ENCODE peak calls at places on chromosomes 13 and 19, in seven cellular contexts. C, K, J, M, N, Q and W are unnamed samples. For H3K4me1, the result is how much of the 10 kb centered on the place peaks cover.

GRCh38 chr13:67223024-67223423 is 7.1 kb downstream of the PCDH9 start:
- DNase-seq in Q (no peak), N (no peak), C (no peak), J (no peak), K (no peak), M (peak), W (no peak)

GRCh38 chr19:37564624-37565369 is 29.8 kb downstream of the ZNF571 start:
- DNase-seq in M (no peak), Q (no peak), N (no peak), J (no peak), C (no peak), K (no peak), W (no peak)

GRCh38 chr19:56309511-56310185 is 5.0 kb downstream of the ZSCAN5A start:
- DNase-seq in N (peak), K (peak), M (peak), C (no peak), Q (peak), J (peak), W (peak)

GRCh38 chr13:99969934-99970760 is 1.4 kb downstream of the ZIC5 start:
- DNase-seq in C (no peak), Q (no peak), J (no peak), K (no peak), M (no peak), N (peak), W (peak)

GRCh38 chr19:11247391-11247790 is 8.0 kb downstream of the ANGPTL8 start:
- DNase-seq in C (no peak), K (peak), J (peak), M (peak), N (no peak), Q (no peak), W (no peak)

GRCh38 chr13:111559612-111560423 is 239.4 kb downstream of the TEX29 start:
- DNase-seq in C (no peak), J (no peak), N (no peak), M (no peak), K (no peak), Q (no peak), W (no peak)

GRCh38 chr13:100733261-100733660 is 58.7 kb upstream of the TMTC4 start:
- DNase-seq in K (no peak), J (no peak), Q (no peak), M (no peak), N (no peak), C (no peak), W (no peak)

GRCh38 chr19:46785054-46785979 is 3.1 kb downstream of the SLC1A5 start:
- DNase-seq in C (no peak), N (no peak), J (no peak), M (peak), K (no peak), Q (peak), W (no peak)

GRCh38 chr19:1155352-1156304 is 18.4 kb downstream of the SBNO2 start:
- DNase-seq in Q (no peak), C (no peak), K (no peak), N (no peak), M (peak), J (no peak), W (no peak)

GRCh38 chr19:7961930-7962626 is 18.6 kb upstream of the TIMM44 start:
- DNase-seq in M (no peak), K (no peak), C (no peak), J (no peak), N (no peak), Q (no peak), W (no peak)

GRCh38 chr13:25732146-25732865 is 319.5 kb downstream of the SHISA2 start:
- DNase-seq in C (no peak), N (no peak), J (no peak), Q (no peak), M (peak), K (no peak), W (no peak)

GRCh38 chr13:48295271-48295670 is 8.3 kb upstream of the RB1 start:
- DNase-seq in C (no peak), N (no peak), Q (no peak), J (no peak), M (no peak), K (no peak), W (no peak)

GRCh38 chr13:32225494-32225931 is 89.7 kb downstream of the ZAR1L start:
- DNase-seq in Q (no peak), J (no peak), M (peak), C (no peak), N (no peak), K (no peak), W (no peak)

GRCh38 chr19:23273022-23273593 is 22.9 kb upstream of the ZNF724 start:
- DNase-seq in M (no peak), J (no peak), N (no peak), Q (peak), K (peak), C (no peak), W (no peak)

GRCh38 chr19:55836340-55836739 is at the start of gene NLRP4:
- DNase-seq in K (no peak), Q (no peak), N (no peak), M (no peak), C (no peak), J (no peak), W (no peak)

GRCh38 chr19:44303305-44303704 is 1.5 kb downstream of the ZNF235 start:
- DNase-seq in Q (no peak), J (no peak), M (no peak), C (no peak), K (no peak), N (no peak), W (no peak)

GRCh38 chr13:91185294-91185863 is 162.1 kb upstream of the MIR17HG start:
- DNase-seq in C (no peak), J (no peak), M (peak), K (no peak), Q (peak), N (no peak), W (no peak)

GRCh38 chr13:63026285-63026797 is 1610.7 kb upstream of the PCDH20 start:
- DNase-seq in J (no peak), M (no peak), Q (no peak), C (no peak), K (no peak), N (no peak), W (no peak)

GRCh38 chr13:100630564-100630963 is 42.0 kb upstream of the GGACT start:
- DNase-seq in J (no peak), K (no peak), M (no peak), Q (no peak), N (no peak), C (no peak), W (no peak)

GRCh38 chr19:3516675-3517207 is 10.6 kb downstream of the FZR1 start:
- DNase-seq in N (no peak), Q (peak), C (no peak), K (no peak), M (no peak), J (no peak), W (peak)

GRCh38 chr13:50594276-50594970 is 249.1 kb downstream of the DLEU7 start:
- DNase-seq in Q (peak), N (peak), M (no peak), C (no peak), J (no peak), K (no peak), W (peak)

GRCh38 chr13:64723735-64724134 is 2506.4 kb downstream of the PCDH9 start:
- DNase-seq in J (no peak), N (no peak), C (no peak), Q (no peak), M (peak), K (no peak), W (no peak)

GRCh38 chr19:38932425-38933179 is 1.9 kb downstream of the MRPS12 start:
- DNase-seq in K (peak), Q (peak), J (no peak), N (peak), C (no peak), M (peak), W (no peak)

GRCh38 chr13:110869805-110870706 is 44.8 kb downstream of the ANKRD10 start:
- DNase-seq in M (peak), C (peak), Q (no peak), J (peak), N (peak), K (peak), W (no peak)

GRCh38 chr13:49356224-49356623 is 87.6 kb downstream of the CAB39L start:
- DNase-seq in N (no peak), J (no peak), M (peak), K (no peak), C (no peak), Q (no peak), W (no peak)

GRCh38 chr19:16022681-16023557 is 53.4 kb upstream of the TPM4 start:
- DNase-seq in N (peak), J (no peak), K (no peak), M (no peak), C (no peak), Q (no peak), W (no peak)

GRCh38 chr13:79373916-79374315 is 32.1 kb downstream of the RBM26 start:
- DNase-seq in M (no peak), C (no peak), N (no peak), J (no peak), Q (no peak), K (no peak), W (no peak)

GRCh38 chr13:25973085-25973484 is 78.7 kb downstream of the SHISA2 start:
- DNase-seq in N (peak), M (no peak), Q (no peak), J (no peak), K (peak), C (no peak), W (no peak)

GRCh38 chr19:44710483-44710882 is 11.5 kb downstream of the CEACAM16 start:
- DNase-seq in N (no peak), Q (no peak), C (no peak), K (no peak), M (no peak), J (no peak), W (no peak)

GRCh38 chr13:72180253-72180952 is 313.4 kb upstream of the DACH1 start:
- DNase-seq in K (no peak), C (no peak), N (peak), J (no peak), M (no peak), Q (no peak), W (no peak)

GRCh38 chr19:15508035-15508710 is at the start of gene CYP4F22:
- DNase-seq in J (no peak), M (no peak), N (peak), Q (no peak), C (no peak), K (no peak), W (no peak)

GRCh38 chr19:52898101-52898500 is 666 bp upstream of the ZNF320 start:
- DNase-seq in M (no peak), J (no peak), C (no peak), K (no peak), Q (no peak), N (peak), W (no peak)

GRCh38 chr19:52566121-52566520 is 4.0 kb upstream of the ZNF701 start:
- DNase-seq in M (no peak), C (no peak), Q (no peak), J (no peak), N (no peak), K (no peak), W (no peak)

GRCh38 chr13:114022876-114023275 is 49.0 kb upstream of the C13orf46 start:
- DNase-seq in J (no peak), M (no peak), K (no peak), Q (no peak), N (no peak), C (no peak), W (no peak)

GRCh38 chr13:114023716-114024602 is 50.1 kb upstream of the C13orf46 start:
- DNase-seq in N (no peak), C (no peak), K (no peak), M (no peak), J (no peak), Q (peak), W (no peak)

GRCh38 chr13:114020750-114021463 is 47.0 kb upstream of the C13orf46 start:
- DNase-seq in N (no peak), M (no peak), J (no peak), C (no peak), K (no peak), Q (peak), W (no peak)

GRCh38 chr13:114021464-114022308 is 47.8 kb upstream of the C13orf46 start:
- DNase-seq in M (no peak), N (no peak), J (no peak), C (no peak), Q (no peak), K (no peak), W (no peak)

GRCh38 chr13:114022309-114022669 is 48.4 kb upstream of the C13orf46 start:
- DNase-seq in K (no peak), C (no peak), N (no peak), J (no peak), M (no peak), Q (no peak), W (no peak)
- H3K4me1 ChIP-seq in K (under half), C (under half), N (under half), J (under half), M (under half), Q (half or more), W (under half)

DNA sequence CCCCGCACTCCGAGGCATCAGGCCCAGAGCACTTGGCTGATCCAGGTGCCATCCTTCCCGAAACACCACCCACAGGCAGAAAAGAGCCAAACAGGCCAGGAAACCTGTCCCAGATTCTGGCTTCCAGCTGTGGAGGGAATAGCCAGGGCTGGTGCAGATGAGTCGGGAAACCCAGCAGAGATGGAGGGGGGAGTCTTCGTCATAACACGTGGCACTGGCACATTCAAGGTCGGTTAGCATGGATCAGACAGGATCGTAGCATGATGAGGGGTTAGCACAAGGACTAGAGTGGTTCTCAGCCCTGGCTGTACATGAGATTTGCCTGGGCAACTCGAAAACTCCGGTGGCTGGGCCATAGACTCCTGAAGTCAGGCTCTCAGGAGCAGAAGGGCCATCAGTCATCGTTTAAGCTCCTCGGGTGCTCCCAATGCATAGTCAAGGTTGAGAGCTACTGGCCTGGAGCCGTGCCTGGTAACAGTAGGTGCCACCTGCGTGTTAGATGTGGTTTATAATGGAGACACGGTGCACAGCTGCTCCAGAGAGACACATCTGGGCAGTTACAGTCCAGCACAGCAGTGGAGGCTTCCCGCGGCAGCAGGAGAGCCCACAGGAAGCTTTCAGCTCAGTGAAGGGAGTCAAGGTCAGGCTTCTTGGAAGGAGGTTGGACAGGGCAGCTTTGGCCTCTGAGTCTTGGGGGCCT is 6.3 kb downstream of the CYTH2 start:
- DNase-seq in J (no peak), Q (no peak), N (no peak), C (no peak), K (no peak), M (no peak), W (no peak)
- H3K4me3 ChIP-seq in J (no peak), Q (no peak), N (no peak), C (no peak), K (no peak), M (no peak), W (no peak)

GRCh38 chr19:18002347-18002850 is 5.6 kb upstream of the ARRDC2 start:
- DNase-seq in J (peak), K (peak), N (no peak), M (no peak), Q (no peak), C (no peak), W (no peak)
- H3K27ac ChIP-seq in J (no peak), K (no peak), N (no peak), M (no peak), Q (no peak), C (peak), W (peak)

GRCh38 chr19:2171349-2172145 is 7.8 kb downstream of the DOT1L start:
- DNase-seq in M (peak), K (no peak), J (no peak), Q (peak), C (no peak), N (peak), W (peak)

GRCh38 chr19:2168619-2169424 is 5.1 kb downstream of the DOT1L start:
- DNase-seq in J (peak), Q (no peak), C (peak), N (peak), M (peak), K (peak), W (peak)

GRCh38 chr19:2167896-2168618 is 4.3 kb downstream of the DOT1L start:
- DNase-seq in K (peak), M (peak), J (peak), Q (peak), N (no peak), C (peak), W (no peak)

GRCh38 chr19:2170987-2171348 is 7.2 kb downstream of the DOT1L start:
- DNase-seq in N (no peak), K (no peak), Q (no peak), C (no peak), M (no peak), J (no peak), W (no peak)

DNA sequence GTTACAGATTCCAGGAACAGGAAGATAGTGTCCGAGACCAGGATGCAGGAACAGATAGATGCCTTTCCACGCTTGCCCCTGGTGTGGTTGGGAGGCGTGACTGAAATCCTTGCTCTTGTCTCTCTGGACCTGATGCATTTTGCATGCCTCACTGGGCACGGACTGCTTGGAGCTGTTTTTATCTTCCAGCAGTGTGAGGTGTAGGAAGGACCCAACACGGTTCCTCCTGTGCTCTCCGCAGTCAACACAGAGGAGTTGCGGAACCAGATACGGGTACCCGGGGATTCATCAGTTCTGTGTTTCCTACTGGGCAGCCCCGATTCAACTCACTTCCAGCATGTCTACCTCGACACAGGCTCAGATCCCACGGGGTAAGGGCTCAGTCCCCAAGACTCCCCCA is 6.5 kb downstream of the DOT1L start:
- DNase-seq in J (no peak), K (no peak), C (no peak), Q (no peak), M (no peak), N (no peak), W (no peak)
- H3K4me1 ChIP-seq in J (under half), K (half or more), C (under half), Q (half or more), M (half or more), N (under half), W (under half)

DNA sequence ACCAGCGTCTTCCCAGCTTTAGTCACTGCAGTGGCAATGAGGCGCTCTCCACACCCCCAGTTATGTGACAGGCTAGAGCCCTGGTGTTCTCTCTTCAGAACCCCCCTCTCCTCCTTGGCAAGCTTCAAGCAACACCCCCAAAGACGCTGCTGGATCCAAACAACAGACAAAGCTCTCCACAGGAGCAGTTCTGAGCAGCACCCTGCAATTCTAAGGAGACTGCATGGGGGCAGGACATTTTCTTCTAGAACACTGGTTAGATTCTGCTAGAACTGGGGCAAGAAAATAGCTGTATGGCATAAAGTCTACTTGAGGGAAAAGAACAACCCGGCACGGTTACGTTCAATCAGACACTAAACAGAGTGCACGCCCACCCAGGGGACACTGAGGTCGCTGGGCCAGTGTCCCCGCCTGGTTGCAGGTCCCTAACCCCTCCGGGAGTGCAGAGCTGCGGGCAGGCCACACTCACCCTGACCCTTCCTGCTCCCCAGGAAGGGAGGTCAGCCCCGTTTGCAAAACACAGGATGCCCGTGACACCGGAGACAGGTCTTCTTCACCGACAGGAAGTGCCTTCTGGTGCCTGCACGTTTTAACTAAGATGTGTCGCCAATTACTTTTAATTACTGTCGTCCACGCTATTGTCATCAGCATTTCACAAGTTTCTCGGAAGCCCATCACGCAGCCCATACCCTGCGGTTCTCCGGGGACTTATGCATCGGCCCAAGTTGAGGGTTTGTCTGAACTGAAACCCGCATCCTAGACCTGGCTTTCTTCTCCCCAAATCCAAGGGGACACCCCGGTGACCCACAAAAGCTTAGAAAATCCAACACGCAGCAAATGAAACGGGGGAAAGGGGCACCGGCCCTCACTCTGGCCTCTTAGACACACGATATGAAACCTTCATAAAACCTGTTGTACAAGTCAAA is 943 bp downstream of the GJB6 start:
- DNase-seq in Q (no peak), C (no peak), J (no peak), M (no peak), N (peak), K (no peak), W (no peak)
- H3K4me3 ChIP-seq in Q (no peak), C (peak), J (no peak), M (peak), N (peak), K (peak), W (peak)

GRCh38 chr19:14073232-14073924 is 792 bp downstream of the MISP3 start:
- DNase-seq in Q (peak), C (no peak), M (peak), N (peak), K (peak), J (peak), W (peak)
- H3K27ac ChIP-seq in Q (peak), C (peak), M (no peak), N (no peak), K (peak), J (peak), W (peak)